ENCODE peak calls at places on chromosomes 1 and 21, in five cellular contexts. V, S, P, Z and A are unnamed samples.

GRCh38 chr1:118842462-118843201 is 145.5 kb downstream of the TBX15 start:
- DNase-seq in V (no peak), P (no peak), Z (no peak), S (no peak), A (no peak)

GRCh38 chr1:26293911-26294463 is 12.4 kb downstream of the UBXN11 start:
- DNase-seq in S (no peak), P (no peak), Z (no peak), V (no peak), A (no peak)

GRCh38 chr1:235093685-235094592 is 34.7 kb downstream of the TOMM20 start:
- DNase-seq in P (peak), S (peak), V (peak), Z (peak), A (peak)

GRCh38 chr1:116172666-116173065 is 61.5 kb downstream of the MAB21L3 start:
- DNase-seq in Z (no peak), S (no peak), V (no peak), P (no peak), A (no peak)

GRCh38 chr21:15063081-15063820 is 1.5 kb downstream of the NRIP1 start:
- DNase-seq in S (peak), Z (no peak), P (no peak), V (peak), A (peak)

GRCh38 chr1:60727553-60727952 is 354.8 kb upstream of the NFIA start:
- DNase-seq in S (no peak), V (peak), Z (no peak), P (no peak), A (peak)

GRCh38 chr1:156662588-156663055 is 14.6 kb downstream of the NES start:
- DNase-seq in Z (no peak), S (no peak), P (no peak), V (no peak), A (no peak)

GRCh38 chr1:36486088-36486435 is 3.3 kb upstream of the CSF3R start:
- DNase-seq in P (no peak), S (no peak), Z (no peak), V (no peak), A (no peak)

GRCh38 chr1:159927887-159928431 is 2.7 kb upstream of the TAGLN2 start:
- DNase-seq in Z (no peak), V (no peak), S (no peak), P (no peak), A (no peak)

GRCh38 chr1:198892065-198892464 is 253.2 kb downstream of the PTPRC start:
- DNase-seq in P (no peak), Z (no peak), V (no peak), S (peak), A (peak)

GRCh38 chr1:168887381-168887780 is 158.4 kb upstream of the DPT start:
- DNase-seq in P (no peak), Z (no peak), V (no peak), S (no peak), A (no peak)

GRCh38 chr1:197152662-197153061 is 6.2 kb upstream of the ASPM start:
- DNase-seq in P (no peak), V (no peak), Z (no peak), S (no peak), A (no peak)